ENCODE peak calls at places on chromosomes 6 and 20, in seven cellular contexts. G is dorsolateral prefrontal cortex; Y is CD8-positive, alpha-beta T cell; Z is tibial nerve; S is IMR-90; H is fibroblast of pulmonary artery; P is mesendoderm. F is an unnamed sample.
A peak's percentile ranks its signal among the peaks of the same experiment; 100 is the strongest.

GRCh38 chr20:1775117-1775516 is 117.5 kb upstream of the SIRPG start:
- DNase-seq in Z (no peak), P (no peak), H (peak; percentile 54), G (no peak), S (peak; percentile 63), Y (no peak), F (peak; percentile 59)

GRCh38 chr6:111087871-111088667 is 766 bp downstream of the SLC16A10 start:
- DNase-seq in S (no peak), H (no peak), P (peak; percentile 52), Y (peak; percentile 45), Z (no peak), G (peak; percentile 48), F (peak; percentile 15)

GRCh38 chr20:62777528-62777830 is 18.8 kb upstream of the MRGBP start:
- DNase-seq in Z (no peak), P (no peak), Y (no peak), S (no peak), H (no peak), G (peak; percentile 82), F (no peak)

GRCh38 chr20:1274485-1275313 is 8.6 kb downstream of the SNPH start:
- DNase-seq in G (no peak), S (no peak), Z (no peak), Y (no peak), P (no peak), H (no peak), F (no peak)

GRCh38 chr6:157461000-157461915 is 80.3 kb downstream of the ZDHHC14 start:
- DNase-seq in P (peak; percentile 44), S (peak; percentile 85), G (no peak), Y (no peak), H (peak; percentile 39), Z (no peak), F (no peak)

GRCh38 chr20:12847862-12848261 is 160.9 kb upstream of the SPTLC3 start:
- DNase-seq in Y (no peak), Z (no peak), P (no peak), H (peak; percentile 7), S (no peak), G (no peak), F (peak; percentile 72)

GRCh38 chr6:154408906-154409500 is 52.4 kb upstream of the IPCEF1 start:
- DNase-seq in G (no peak), H (peak; percentile 52), Y (no peak), P (no peak), Z (no peak), S (peak; percentile 66), F (peak; percentile 52)

GRCh38 chr6:18990313-18990978 is 603.3 kb downstream of the RNF144B start:
- DNase-seq in P (peak; percentile 91), G (peak; percentile 36), Z (no peak), Y (no peak), H (peak; percentile 47), S (peak; percentile 20), F (peak; percentile 44)

GRCh38 chr20:16368645-16369292 is 204.5 kb downstream of the KIF16B start:
- DNase-seq in Z (no peak), S (peak; percentile 78), Y (no peak), G (no peak), P (peak; percentile 13), H (peak; percentile 20), F (peak; percentile 12)

GRCh38 chr6:115613488-115613887 is 447.2 kb downstream of the FRK start:
- DNase-seq in S (peak; percentile 94), H (peak; percentile 78), Y (no peak), G (no peak), P (no peak), Z (no peak), F (no peak)

GRCh38 chr6:133548409-133548808 is 307.3 kb downstream of the EYA4 start:
- DNase-seq in Y (no peak), H (peak; percentile 78), S (peak; percentile 90), G (no peak), Z (no peak), P (no peak), F (no peak)

GRCh38 chr6:9139762-9140161 is 704.4 kb upstream of the SLC35B3 start:
- DNase-seq in H (peak; percentile 3), P (no peak), S (peak; percentile 88), Z (no peak), Y (no peak), G (no peak), F (peak; percentile 70)

DNA sequence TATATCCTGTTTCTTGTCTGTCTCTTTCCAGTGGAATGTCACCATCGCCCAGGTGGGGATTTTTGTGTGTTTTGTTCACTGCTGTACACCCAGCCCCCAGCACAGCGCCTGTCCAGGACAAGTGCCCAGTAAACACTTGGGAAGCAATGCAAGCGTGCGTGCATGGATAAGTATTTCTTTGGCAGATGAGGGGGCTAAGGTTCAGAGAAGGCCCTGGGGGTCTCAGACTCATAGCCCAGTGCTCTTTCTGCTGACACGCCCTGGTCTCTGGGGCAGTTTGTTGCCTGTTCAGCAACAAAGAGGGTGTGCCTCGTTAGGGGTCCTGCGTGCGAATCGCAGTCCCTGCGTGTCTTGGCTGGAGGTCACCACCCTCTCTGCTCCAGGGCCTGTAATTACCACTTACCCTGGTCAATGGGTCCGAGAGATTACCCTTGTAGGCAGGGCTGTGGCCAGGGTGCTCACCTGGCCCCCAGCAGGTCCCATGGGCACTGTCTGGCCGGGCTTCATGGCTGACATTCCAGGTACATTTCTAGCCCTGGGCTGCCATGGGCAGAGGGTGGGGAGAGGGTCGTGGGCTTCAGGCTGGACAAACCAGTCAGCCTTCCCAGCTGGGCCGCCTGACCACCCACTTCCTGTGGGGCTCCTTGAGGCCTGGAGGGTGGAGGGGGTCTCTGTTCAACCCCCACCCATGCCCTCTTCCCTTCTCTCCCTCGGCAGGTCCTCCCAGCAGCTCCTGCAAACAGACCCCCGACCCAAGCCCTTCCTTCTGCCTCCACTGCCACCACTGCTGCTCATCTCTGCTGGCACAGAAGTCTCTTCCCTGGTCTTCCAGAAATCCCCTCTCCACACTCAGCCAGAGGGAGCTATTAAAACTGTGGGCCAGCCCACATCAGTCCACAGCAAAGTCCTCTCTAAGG is 87.1 kb downstream of the CEBPB start:
- DNase-seq in Z (no peak), G (no peak), P (no peak), H (no peak), Y (no peak), S (no peak), F (no peak)
- H3K4me3 ChIP-seq in Z (no peak overlapping the region), G (no peak overlapping the region), P (no peak overlapping the region), H (no peak overlapping the region), Y (no peak overlapping the region), S (no peak overlapping the region), F (no peak overlapping the region)

GRCh38 chr6:31462964-31463940 is 34.7 kb upstream of the MICB start:
- DNase-seq in H (peak; percentile 82), Y (peak; percentile 81), G (peak; percentile 84), P (peak; percentile 96), Z (peak; percentile 65), S (peak; percentile 60), F (peak; percentile 93)

GRCh38 chr6:31465718-31466117 is 32.2 kb upstream of the MICB start:
- DNase-seq in P (no peak), Z (no peak), H (no peak), Y (no peak), G (no peak), S (no peak), F (no peak)

GRCh38 chr6:31466466-31466865 is 31.5 kb upstream of the MICB start:
- DNase-seq in Y (no peak), S (no peak), H (no peak), P (no peak), Z (no peak), G (no peak), F (no peak)

GRCh38 chr6:31465185-31465536 is 32.8 kb upstream of the MICB start:
- DNase-seq in Z (no peak), G (no peak), P (no peak), S (no peak), H (no peak), Y (no peak), F (no peak)

DNA sequence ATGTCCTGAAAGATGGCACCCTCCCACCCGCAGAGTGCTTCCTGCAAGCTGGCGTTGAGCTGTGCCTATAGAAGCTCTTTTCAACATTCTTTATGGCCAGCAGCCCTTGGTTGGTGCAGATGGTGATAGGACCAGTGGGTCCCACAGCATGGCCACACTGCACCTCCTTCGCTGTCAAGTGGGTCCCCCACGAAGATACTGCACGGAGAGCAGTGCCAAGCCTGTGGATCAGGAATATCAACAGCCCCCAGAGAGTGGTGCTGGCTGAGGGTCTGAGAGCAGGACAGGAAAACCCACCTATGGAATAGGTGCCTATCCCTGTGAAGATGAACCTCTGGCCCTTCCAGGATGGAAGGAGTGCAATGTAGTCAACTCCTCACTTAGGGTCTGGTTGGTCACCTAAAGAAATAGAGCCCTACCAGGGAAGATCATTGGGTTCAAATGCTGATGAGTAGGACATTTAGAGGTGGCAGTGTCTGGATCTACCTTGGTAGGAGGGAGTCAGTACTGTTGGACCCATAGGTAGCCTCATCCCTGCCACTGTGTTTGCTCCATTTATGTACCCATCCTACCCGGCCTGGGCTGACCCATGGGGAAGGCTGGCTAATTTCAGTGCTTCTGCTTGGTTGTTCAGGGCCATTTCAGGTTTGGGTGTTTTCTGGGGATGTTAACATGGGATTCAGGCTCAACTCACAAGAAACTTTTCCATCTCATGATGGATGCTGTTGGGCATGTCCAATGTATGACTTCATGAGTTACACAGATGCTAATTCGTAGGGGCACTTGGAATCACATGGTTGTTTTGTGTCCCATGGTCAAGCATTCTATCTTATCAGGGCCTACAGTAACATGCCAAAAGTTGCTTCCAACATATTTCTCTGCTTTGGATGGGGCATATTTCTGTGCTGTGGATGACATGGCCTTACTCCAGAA is 33.4 kb upstream of the MICB start:
- DNase-seq in Y (no peak), H (no peak), P (no peak), Z (no peak), G (no peak), S (no peak), F (no peak)
- H3K4me3 ChIP-seq in Y (peak overlapping the region; percentile 82), H (no peak overlapping the region), P (no peak overlapping the region), Z (peak overlapping the region; percentile 50), G (no peak overlapping the region), S (no peak overlapping the region), F (no peak overlapping the region)

GRCh38 chr6:125004198-125004597 is 42.0 kb downstream of the RNF217 start:
- DNase-seq in H (no peak), S (no peak), G (no peak), P (no peak), Z (no peak), Y (no peak), F (no peak)

GRCh38 chr6:125003070-125003469 is 40.8 kb downstream of the RNF217 start:
- DNase-seq in Z (no peak), P (peak; percentile 42), H (no peak), Y (no peak), G (no peak), S (no peak), F (no peak)

GRCh38 chr6:125001684-125002083 is 39.4 kb downstream of the RNF217 start:
- DNase-seq in G (no peak), Z (no peak), H (no peak), S (no peak), P (no peak), Y (no peak), F (no peak)

GRCh38 chr6:125004797-125005595 is 42.8 kb downstream of the RNF217 start:
- DNase-seq in H (no peak), Z (no peak), G (no peak), P (no peak), Y (no peak), S (no peak), F (peak; percentile 48)

GRCh38 chr6:125002090-125002741 is 40.0 kb downstream of the RNF217 start:
- DNase-seq in Y (no peak), Z (no peak), H (peak; percentile 72), S (peak; percentile 30), P (peak; percentile 78), G (no peak), F (no peak)
- H3K4me3 ChIP-seq in Y (no peak overlapping the region), Z (peak overlapping the region; percentile 42), H (peak overlapping the region; percentile 51), S (peak overlapping the region; percentile 22), P (no peak overlapping the region), G (peak overlapping the region; percentile 34), F (no peak overlapping the region)

DNA sequence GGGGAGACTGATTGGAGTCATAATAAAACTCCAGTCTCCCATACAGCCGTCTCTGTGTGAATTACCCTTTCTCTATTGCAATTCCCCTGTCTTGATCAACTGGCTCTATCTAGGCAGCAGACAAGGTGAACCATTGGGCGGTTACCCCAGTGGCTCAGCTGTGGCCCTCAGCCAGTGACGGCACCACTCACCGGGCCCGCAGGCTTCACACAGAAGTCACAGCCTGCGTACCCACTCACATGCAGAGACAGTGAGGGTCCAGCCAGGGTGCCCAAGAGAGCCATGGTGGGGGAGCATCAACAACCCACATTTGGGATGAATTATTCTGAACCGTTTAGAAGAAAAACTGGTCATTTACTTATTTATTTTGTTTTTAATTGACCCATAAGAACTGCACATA is 78.5 kb downstream of the WDR27 start:
- DNase-seq in S (no peak), Y (no peak), G (no peak), P (no peak), H (no peak), Z (no peak), F (no peak)
- H3K4me3 ChIP-seq in S (no peak overlapping the region), Y (no peak overlapping the region), G (no peak overlapping the region), P (no peak overlapping the region), H (no peak overlapping the region), Z (no peak overlapping the region), F (no peak overlapping the region)